ENCODE peak calls at places on chromosomes 13 and 19, in seven cellular contexts. D, I, B, O, Y, E and Z are unnamed samples.

GRCh38 chr13:42849200-42849599 is 67.8 kb downstream of the FAM216B start:
- DNase-seq in D (no peak), I (no peak), B (no peak), O (no peak), Y (no peak), E (no peak), Z (no peak)

GRCh38 chr19:28864577-28865042 is 348.3 kb downstream of the UQCRFS1 start:
- DNase-seq in D (peak; percentile 76), I (peak; percentile 66), B (no peak), O (no peak), Y (peak; percentile 7), E (peak; percentile 90), Z (no peak)

GRCh38 chr13:30619731-30620130 is 2.0 kb downstream of the USPL1 start:
- DNase-seq in D (no peak), I (no peak), B (no peak), O (no peak), Y (no peak), E (no peak), Z (no peak)

GRCh38 chr13:39417643-39418042 is 185.3 kb downstream of the LHFPL6 start:
- DNase-seq in D (no peak), I (no peak), B (peak; percentile 86), O (no peak), Y (peak; percentile 72), E (peak; percentile 57), Z (peak; percentile 16)

GRCh38 chr19:18860302-18860700 is 28.5 kb downstream of the UPF1 start:
- DNase-seq in D (no peak), I (no peak), B (no peak), O (no peak), Y (no peak), E (no peak), Z (no peak)

GRCh38 chr19:38564981-38565685 is 52.6 kb downstream of the MAP4K1 start:
- DNase-seq in D (no peak), I (no peak), B (no peak), O (no peak), Y (no peak), E (no peak), Z (no peak)

GRCh38 chr19:35135389-35135909 is 590 bp upstream of the LGI4 start:
- DNase-seq in D (peak; percentile 77), I (peak; percentile 84), B (no peak), O (peak; percentile 99), Y (peak; percentile 55), E (peak; percentile 65), Z (peak; percentile 22)

GRCh38 chr19:50817941-50818858 is 5.4 kb downstream of the KLK1 start:
- DNase-seq in D (peak; percentile 91), I (peak; percentile 37), B (no peak), O (peak; percentile 95), Y (no peak), E (no peak), Z (no peak)

GRCh38 chr19:55549500-55550320 is 4.4 kb upstream of the SBK3 start:
- DNase-seq in D (no peak), I (no peak), B (peak; percentile 68), O (peak; percentile 88), Y (peak; percentile 93), E (peak; percentile 90), Z (peak; percentile 80)

GRCh38 chr13:51834581-51835158 is 10.3 kb downstream of the TMEM272 start:
- DNase-seq in D (no peak), I (no peak), B (no peak), O (no peak), Y (no peak), E (no peak), Z (no peak)

GRCh38 chr13:110566201-110566600 is 4.7 kb upstream of the RAB20 start:
- DNase-seq in D (no peak), I (no peak), B (no peak), O (no peak), Y (no peak), E (no peak), Z (no peak)

GRCh38 chr19:46288896-46289588 is 7.8 kb upstream of the HIF3A start:
- DNase-seq in D (no peak), I (peak; percentile 55), B (peak; percentile 96), O (peak; percentile 74), Y (peak; percentile 82), E (peak; percentile 88), Z (no peak)

GRCh38 chr13:37209621-37210020 is 104.2 kb upstream of the CSNK1A1L start:
- DNase-seq in D (no peak), I (no peak), B (no peak), O (no peak), Y (peak; percentile 13), E (no peak), Z (no peak)

GRCh38 chr13:95115525-95115924 is 185.7 kb downstream of the ABCC4 start:
- DNase-seq in D (no peak), I (no peak), B (no peak), O (peak; percentile 33), Y (no peak), E (no peak), Z (no peak)

GRCh38 chr19:13181747-13182388 is 31.7 kb downstream of the IER2 start:
- DNase-seq in D (peak; percentile 55), I (peak; percentile 85), B (no peak), O (no peak), Y (peak; percentile 64), E (peak; percentile 55), Z (no peak)

GRCh38 chr13:66312312-66313087 is 917.6 kb downstream of the PCDH9 start:
- DNase-seq in D (peak; percentile 30), I (no peak), B (peak; percentile 11), O (peak; percentile 17), Y (peak; percentile 80), E (peak; percentile 80), Z (peak; percentile 62)

GRCh38 chr13:66128692-66129269 is 1101.4 kb downstream of the PCDH9 start:
- DNase-seq in D (no peak), I (no peak), B (no peak), O (no peak), Y (no peak), E (no peak), Z (no peak)

GRCh38 chr19:50921391-50922315 is 10.5 kb upstream of the KLK4 start:
- DNase-seq in D (no peak), I (no peak), B (no peak), O (no peak), Y (no peak), E (peak; percentile 42), Z (no peak)

GRCh38 chr19:22882797-22883196 is 50.7 kb downstream of the ZNF723 start:
- DNase-seq in D (no peak), I (no peak), B (no peak), O (no peak), Y (peak; percentile 13), E (peak; percentile 18), Z (no peak)

GRCh38 chr19:10288662-10289166 is 1.0 kb upstream of the ICAM5 start:
- DNase-seq in D (no peak), I (no peak), B (no peak), O (peak; percentile 85), Y (peak; percentile 40), E (no peak), Z (no peak)

GRCh38 chr13:20182231-20182846 is 10.4 kb downstream of the GJB2 start:
- DNase-seq in D (peak; percentile 52), I (no peak), B (no peak), O (peak; percentile 58), Y (peak; percentile 80), E (peak; percentile 83), Z (peak; percentile 72)

GRCh38 chr13:28339419-28339818 is 155.5 kb downstream of the FLT1 start:
- DNase-seq in D (no peak), I (no peak), B (no peak), O (no peak), Y (peak; percentile 85), E (peak; percentile 28), Z (no peak)

GRCh38 chr13:36925603-36926002 is 5.6 kb upstream of the SMAD9 start:
- DNase-seq in D (no peak), I (no peak), B (no peak), O (no peak), Y (no peak), E (no peak), Z (no peak)

GRCh38 chr19:14155371-14155770 is 19.0 kb upstream of the ASF1B start:
- DNase-seq in D (no peak), I (no peak), B (no peak), O (no peak), Y (no peak), E (no peak), Z (no peak)

GRCh38 chr13:86792153-86792651 is 879.0 kb upstream of the SLITRK5 start:
- DNase-seq in D (no peak), I (no peak), B (no peak), O (no peak), Y (no peak), E (no peak), Z (no peak)

GRCh38 chr19:58407658-58408151 is 744 bp upstream of the ZNF584 start:
- DNase-seq in D (no peak), I (no peak), B (no peak), O (no peak), Y (peak; percentile 25), E (no peak), Z (no peak)

GRCh38 chr19:16883518-16883917 is 5.3 kb upstream of the F2RL3 start:
- DNase-seq in D (no peak), I (no peak), B (no peak), O (no peak), Y (no peak), E (no peak), Z (no peak)

GRCh38 chr19:658916-659839 is 3.8 kb downstream of the RNF126 start:
- DNase-seq in D (no peak), I (peak; percentile 65), B (no peak), O (no peak), Y (no peak), E (peak; percentile 47), Z (no peak)

GRCh38 chr13:47049276-47049989 is 152.6 kb upstream of the HTR2A start:
- DNase-seq in D (no peak), I (no peak), B (no peak), O (no peak), Y (peak; percentile 55), E (no peak), Z (no peak)

GRCh38 chr19:932647-933552 is 7.1 kb downstream of the ARID3A start:
- DNase-seq in D (no peak), I (peak; percentile 84), B (no peak), O (no peak), Y (peak; percentile 94), E (peak; percentile 92), Z (peak; percentile 70)

GRCh38 chr13:80379245-80379644 is 38.3 kb upstream of the SPRY2 start:
- DNase-seq in D (no peak), I (no peak), B (peak; percentile 17), O (peak; percentile 13), Y (peak; percentile 43), E (peak; percentile 15), Z (no peak)
- H3K4me3 ChIP-seq in D (no peak overlapping the region), I (no peak overlapping the region), B (no peak overlapping the region), O (no peak overlapping the region), Y (no peak overlapping the region), E (no peak overlapping the region), Z (no peak overlapping the region)

GRCh38 chr19:48158210-48158790 is 11.8 kb downstream of the LIG1 start:
- DNase-seq in D (no peak), I (no peak), B (no peak), O (no peak), Y (no peak), E (no peak), Z (no peak)
- TF ChIP-seq CTCF in D (no peak), I (peak; percentile 31), B (no peak), O (peak; percentile 15), Y (no peak), E (no peak), Z (no peak)

GRCh38 chr13:48265217-48265815 is 32.3 kb downstream of the ITM2B start:
- DNase-seq in D (no peak), I (no peak), B (no peak), O (no peak), Y (no peak), E (no peak), Z (no peak)
- H3K4me3 ChIP-seq in D (no peak overlapping the region), I (no peak overlapping the region), B (no peak overlapping the region), O (no peak overlapping the region), Y (no peak overlapping the region), E (no peak overlapping the region), Z (no peak overlapping the region)

GRCh38 chr19:44582581-44583265 is 30.6 kb upstream of the IGSF23 start:
- DNase-seq in D (peak; percentile 36), I (no peak), B (no peak), O (peak; percentile 58), Y (no peak), E (peak; percentile 32), Z (no peak)
- TF ChIP-seq CTCF in D (peak; percentile 24), I (peak; percentile 63), B (peak; percentile 73), O (peak; percentile 50), Y (peak; percentile 45), E (peak; percentile 70), Z (peak; percentile 54)